ENCODE peak calls at places on chromosomes 4 and X, in ten cellular contexts. A is fibroblast of gingiva; L is lung; V is iris pigment epithelial cell; U is effector CD8-positive, alpha-beta T cell; R is NCI-H1105; G is CD14-positive monocyte; T is DND-41; Q is AG10803; Z is stimulated activated CD4-positive, alpha-beta T cell treated with anti-CD3 and anti-CD28 coated beads, Interleukin-1b, Interleukin-23, amount 100 ng/mL, for 4 hours. N is an unnamed sample.

GRCh38 chrX:20594985-20595384 is 328.3 kb upstream of the RPS6KA3 start:
- DNase-seq in A (peak; percentile 1), L (no peak), V (no peak), U (no peak), R (no peak), G (no peak), T (no peak), Q (peak; percentile 49), Z (no peak), N (no peak)

GRCh38 chr4:30901781-30902479 is 181.8 kb downstream of the PCDH7 start:
- DNase-seq in A (no peak), L (no peak), V (no peak), U (no peak), R (no peak), G (no peak), T (no peak), Q (no peak), Z (no peak), N (no peak)

GRCh38 chr4:82256718-82257117 is 117.1 kb downstream of the HNRNPD start:
- DNase-seq in A (no peak), L (no peak), V (no peak), U (no peak), R (no peak), G (no peak), T (no peak), Q (no peak), Z (no peak), N (no peak)

GRCh38 chrX:153703036-153703370 is 15.3 kb downstream of the SLC6A8 start:
- DNase-seq in A (no peak), L (no peak), V (peak; percentile 37), U (no peak), R (no peak), G (no peak), T (no peak), Q (no peak), Z (no peak), N (no peak)

GRCh38 chrX:9647475-9647874 is 118.2 kb downstream of the GPR143 start:
- DNase-seq in A (no peak), L (no peak), V (no peak), U (no peak), R (no peak), G (no peak), T (no peak), Q (no peak), Z (no peak), N (no peak)

GRCh38 chr4:139975830-139976272 is 178.1 kb downstream of the MAML3 start:
- DNase-seq in A (peak; percentile 65), L (peak; percentile 43), V (peak; percentile 70), U (no peak), R (no peak), G (no peak), T (no peak), Q (peak; percentile 55), Z (no peak), N (peak; percentile 52)

GRCh38 chr4:32010221-32010620 is 1290.1 kb downstream of the PCDH7 start:
- DNase-seq in A (no peak), L (no peak), V (no peak), U (no peak), R (no peak), G (no peak), T (no peak), Q (no peak), Z (no peak), N (no peak)

GRCh38 chrX:114787016-114787415 is 203.1 kb downstream of the HTR2C start:
- DNase-seq in A (peak; percentile 73), L (no peak), V (no peak), U (no peak), R (no peak), G (no peak), T (no peak), Q (peak; percentile 37), Z (no peak), N (no peak)

GRCh38 chr4:38470708-38471262 is 193.2 kb upstream of the KLF3 start:
- DNase-seq in A (no peak), L (no peak), V (no peak), U (no peak), R (no peak), G (no peak), T (no peak), Q (no peak), Z (no peak), N (no peak)

GRCh38 chr4:66357316-66357715 is 687.0 kb upstream of the EPHA5 start:
- DNase-seq in A (peak; percentile 78), L (no peak), V (peak; percentile 44), U (no peak), R (no peak), G (no peak), T (no peak), Q (no peak), Z (no peak), N (no peak)

GRCh38 chr4:7197910-7198309 is 5.6 kb downstream of the SORCS2 start:
- DNase-seq in A (no peak), L (no peak), V (no peak), U (no peak), R (no peak), G (peak; percentile 27), T (no peak), Q (no peak), Z (no peak), N (peak; percentile 57)

GRCh38 chr4:140149851-140150635 is 3.9 kb downstream of the MAML3 start:
- DNase-seq in A (peak; percentile 33), L (peak; percentile 82), V (peak; percentile 75), U (peak; percentile 44), R (peak; percentile 49), G (peak; percentile 48), T (peak; percentile 87), Q (peak; percentile 47), Z (peak; percentile 59), N (peak; percentile 77)

GRCh38 chr4:16066586-16067128 is 17.2 kb downstream of the PROM1 start:
- DNase-seq in A (no peak), L (no peak), V (no peak), U (no peak), R (no peak), G (no peak), T (no peak), Q (no peak), Z (no peak), N (no peak)

GRCh38 chrX:42695800-42696358 is 82.1 kb downstream of the PPP1R2C start:
- DNase-seq in A (no peak), L (no peak), V (no peak), U (no peak), R (no peak), G (no peak), T (no peak), Q (no peak), Z (no peak), N (no peak)

GRCh38 chr4:139315221-139315675 is 13.0 kb upstream of the NDUFC1 start:
- DNase-seq in A (no peak), L (no peak), V (no peak), U (no peak), R (no peak), G (no peak), T (no peak), Q (no peak), Z (no peak), N (no peak)

GRCh38 chrX:129846686-129847085 is 3.0 kb upstream of the ZDHHC9 start:
- DNase-seq in A (no peak), L (no peak), V (no peak), U (no peak), R (no peak), G (no peak), T (no peak), Q (no peak), Z (no peak), N (no peak)

GRCh38 chrX:130984782-130985181 is 73.4 kb upstream of the ARHGAP36 start:
- DNase-seq in A (no peak), L (no peak), V (no peak), U (no peak), R (no peak), G (no peak), T (no peak), Q (no peak), Z (no peak), N (no peak)

GRCh38 chr4:186807809-186808634 is 84.4 kb upstream of the FAT1 start:
- DNase-seq in A (no peak), L (no peak), V (no peak), U (no peak), R (no peak), G (no peak), T (no peak), Q (peak; percentile 86), Z (no peak), N (no peak)

GRCh38 chr4:8644966-8645752 is 52.6 kb downstream of the CPZ start:
- DNase-seq in A (no peak), L (no peak), V (no peak), U (no peak), R (no peak), G (no peak), T (no peak), Q (no peak), Z (no peak), N (peak; percentile 77)

GRCh38 chrX:54492340-54492739 is 3.7 kb downstream of the FGD1 start:
- DNase-seq in A (peak; percentile 37), L (no peak), V (peak; percentile 74), U (no peak), R (no peak), G (no peak), T (no peak), Q (peak; percentile 57), Z (no peak), N (no peak)

GRCh38 chrX:109629310-109629709 is 4.3 kb upstream of the KCNE5 start:
- DNase-seq in A (no peak), L (no peak), V (no peak), U (no peak), R (peak; percentile 51), G (no peak), T (no peak), Q (no peak), Z (no peak), N (no peak)

GRCh38 chr4:53562409-53562808 is 28.9 kb downstream of the LNX1 start:
- DNase-seq in A (no peak), L (no peak), V (no peak), U (no peak), R (no peak), G (no peak), T (no peak), Q (no peak), Z (no peak), N (no peak)

GRCh38 chr4:77538574-77539157 is 67.0 kb upstream of the CXCL13 start:
- DNase-seq in A (peak; percentile 23), L (peak; percentile 42), V (peak; percentile 25), U (no peak), R (peak; percentile 13), G (no peak), T (no peak), Q (no peak), Z (no peak), N (no peak)